ENCODE peak calls at places on chromosomes 6 and 20, in ten cellular contexts. L, U, I, K, V, O, Z, N, D and T are unnamed samples.

GRCh38 chr6:88866856-88867255 is 96.6 kb downstream of the RNGTT start:
- DNase-seq in U (no peak), K (no peak), L (no peak), D (no peak), Z (no peak), V (no peak), O (no peak), I (no peak), N (no peak), T (no peak)

GRCh38 chr6:123901441-123901840 is 97.8 kb downstream of the NKAIN2 start:
- DNase-seq in I (no peak), D (no peak), N (no peak), V (no peak), K (no peak), Z (no peak), L (no peak), U (no peak), O (no peak), T (no peak)

GRCh38 chr6:151004415-151005024 is 139.0 kb downstream of the MTHFD1L start:
- DNase-seq in Z (peak), L (no peak), D (no peak), N (no peak), I (no peak), O (no peak), K (peak), U (no peak), V (no peak), T (no peak)

GRCh38 chr6:41732601-41733348 is 2.6 kb downstream of the TFEB start:
- DNase-seq in Z (peak), D (peak), I (peak), U (peak), L (no peak), K (no peak), V (no peak), O (no peak), N (no peak), T (no peak)

GRCh38 chr20:25249198-25249931 is 1.5 kb downstream of the PYGB start:
- DNase-seq in K (no peak), L (no peak), I (no peak), N (peak), O (no peak), D (no peak), V (peak), U (no peak), Z (peak), T (no peak)

GRCh38 chr6:38034269-38034914 is 214.9 kb downstream of the ZFAND3 start:
- DNase-seq in L (no peak), V (no peak), D (no peak), N (no peak), O (no peak), K (peak), Z (no peak), I (no peak), U (no peak), T (peak)

GRCh38 chr6:71965404-71965803 is 79.1 kb downstream of the RIMS1 start:
- DNase-seq in L (no peak), V (no peak), D (no peak), K (no peak), U (no peak), N (no peak), Z (no peak), O (no peak), I (no peak), T (no peak)

GRCh38 chr6:63353282-63353630 is 33.5 kb upstream of the LGSN start:
- DNase-seq in O (no peak), V (no peak), D (no peak), U (no peak), Z (no peak), I (no peak), K (no peak), L (no peak), N (no peak), T (no peak)

GRCh38 chr6:134795696-134796095 is 154.2 kb downstream of the ALDH8A1 start:
- DNase-seq in D (no peak), L (no peak), I (no peak), O (no peak), N (no peak), Z (no peak), U (no peak), V (no peak), K (no peak), T (no peak)

GRCh38 chr6:87174078-87174579 is 18.8 kb downstream of the ZNF292 start:
- DNase-seq in N (no peak), K (no peak), I (no peak), O (no peak), U (no peak), L (no peak), D (no peak), V (peak), Z (peak), T (no peak)

GRCh38 chr6:46772754-46773153 is 20.4 kb upstream of the MEP1A start:
- DNase-seq in D (peak), L (no peak), K (no peak), U (no peak), N (peak), I (peak), O (peak), V (no peak), Z (no peak), T (no peak)

GRCh38 chr6:142236686-142237085 is 65.1 kb upstream of the ADGRG6 start:
- DNase-seq in K (no peak), O (no peak), D (no peak), U (no peak), L (no peak), Z (no peak), I (no peak), N (no peak), V (no peak), T (no peak)

GRCh38 chr6:144559865-144560603 is 274.9 kb downstream of the UTRN start:
- DNase-seq in O (no peak), Z (peak), N (no peak), V (no peak), L (no peak), D (no peak), U (no peak), I (no peak), K (peak), T (no peak)

GRCh38 chr6:37618916-37619605 is 78.6 kb downstream of the MDGA1 start:
- DNase-seq in K (no peak), I (no peak), O (no peak), L (no peak), V (no peak), U (no peak), N (no peak), Z (no peak), D (no peak), T (no peak)

GRCh38 chr6:95545226-95545625 is 32.1 kb upstream of the MANEA start:
- DNase-seq in V (no peak), Z (no peak), U (no peak), I (no peak), K (no peak), O (peak), D (no peak), L (no peak), N (no peak), T (no peak)

GRCh38 chr6:34103321-34103720 is 42.6 kb downstream of the GRM4 start:
- DNase-seq in I (no peak), U (no peak), K (no peak), Z (no peak), N (no peak), V (no peak), L (no peak), D (no peak), O (no peak), T (no peak)

GRCh38 chr6:157741889-157742615 is 81.0 kb upstream of the SNX9 start:
- DNase-seq in O (no peak), I (no peak), L (no peak), K (no peak), N (peak), V (no peak), D (peak), Z (no peak), U (no peak), T (no peak)

GRCh38 chr6:142195862-142196536 is 48.9 kb downstream of the VTA1 start:
- DNase-seq in N (no peak), D (no peak), Z (no peak), V (no peak), K (no peak), U (no peak), L (no peak), O (no peak), I (no peak), T (no peak)

GRCh38 chr6:85191656-85192055 is 258.2 kb upstream of the NT5E start:
- DNase-seq in O (no peak), U (no peak), Z (no peak), D (no peak), N (no peak), I (no peak), L (no peak), K (no peak), V (no peak), T (no peak)

GRCh38 chr6:143187173-143187908 is 126.7 kb downstream of the AIG1 start:
- DNase-seq in N (no peak), L (no peak), K (no peak), Z (no peak), V (no peak), O (no peak), D (peak), U (no peak), I (no peak), T (no peak)

GRCh38 chr6:157935786-157936185 is 45.9 kb upstream of the SYNJ2 start:
- DNase-seq in V (no peak), L (no peak), O (no peak), K (no peak), Z (no peak), N (no peak), D (no peak), U (no peak), I (no peak), T (no peak)

GRCh38 chr6:73823046-73823735 is 127.2 kb downstream of the CD109 start:
- DNase-seq in V (no peak), L (no peak), I (no peak), Z (no peak), O (no peak), D (no peak), K (no peak), N (no peak), U (no peak), T (no peak)

GRCh38 chr6:107786709-107787588 is 37.2 kb downstream of the SCML4 start:
- DNase-seq in N (no peak), V (no peak), U (no peak), L (no peak), K (no peak), Z (no peak), O (no peak), I (peak), D (no peak), T (no peak)

GRCh38 chr6:43926644-43927524 is 156.9 kb downstream of the VEGFA start:
- DNase-seq in O (no peak), U (peak), K (peak), V (no peak), I (peak), L (peak), N (no peak), Z (no peak), D (no peak), T (peak)

GRCh38 chr6:46491201-46491788 is at the start of gene RCAN2:
- DNase-seq in K (peak), U (peak), I (peak), O (peak), V (peak), D (peak), N (peak), L (peak), Z (peak), T (no peak)

GRCh38 chr20:38601216-38602184 is at the start of gene ARHGAP40:
- DNase-seq in O (no peak), V (peak), I (no peak), K (peak), Z (peak), L (no peak), U (peak), D (no peak), N (no peak), T (no peak)

GRCh38 chr20:47252879-47253307 is 103.6 kb downstream of the ZMYND8 start:
- DNase-seq in Z (peak), U (peak), V (no peak), D (no peak), I (no peak), L (no peak), K (no peak), N (no peak), O (no peak), T (no peak)

GRCh38 chr20:2312876-2313275 is 17.1 kb downstream of the TGM3 start:
- DNase-seq in V (no peak), U (no peak), K (no peak), O (no peak), Z (no peak), N (no peak), I (no peak), D (no peak), L (no peak), T (no peak)

GRCh38 chr20:64037199-64037497 is 1.2 kb downstream of the C20orf204 start:
- DNase-seq in O (no peak), N (no peak), Z (no peak), L (no peak), V (no peak), K (no peak), I (no peak), U (no peak), D (no peak), T (no peak)
- TF ChIP-seq POLR2A in O (no peak), N (no peak), Z (no peak), L (no peak), V (no peak), K (no peak), I (no peak), U (no peak), D (no peak), T (no peak)

DNA sequence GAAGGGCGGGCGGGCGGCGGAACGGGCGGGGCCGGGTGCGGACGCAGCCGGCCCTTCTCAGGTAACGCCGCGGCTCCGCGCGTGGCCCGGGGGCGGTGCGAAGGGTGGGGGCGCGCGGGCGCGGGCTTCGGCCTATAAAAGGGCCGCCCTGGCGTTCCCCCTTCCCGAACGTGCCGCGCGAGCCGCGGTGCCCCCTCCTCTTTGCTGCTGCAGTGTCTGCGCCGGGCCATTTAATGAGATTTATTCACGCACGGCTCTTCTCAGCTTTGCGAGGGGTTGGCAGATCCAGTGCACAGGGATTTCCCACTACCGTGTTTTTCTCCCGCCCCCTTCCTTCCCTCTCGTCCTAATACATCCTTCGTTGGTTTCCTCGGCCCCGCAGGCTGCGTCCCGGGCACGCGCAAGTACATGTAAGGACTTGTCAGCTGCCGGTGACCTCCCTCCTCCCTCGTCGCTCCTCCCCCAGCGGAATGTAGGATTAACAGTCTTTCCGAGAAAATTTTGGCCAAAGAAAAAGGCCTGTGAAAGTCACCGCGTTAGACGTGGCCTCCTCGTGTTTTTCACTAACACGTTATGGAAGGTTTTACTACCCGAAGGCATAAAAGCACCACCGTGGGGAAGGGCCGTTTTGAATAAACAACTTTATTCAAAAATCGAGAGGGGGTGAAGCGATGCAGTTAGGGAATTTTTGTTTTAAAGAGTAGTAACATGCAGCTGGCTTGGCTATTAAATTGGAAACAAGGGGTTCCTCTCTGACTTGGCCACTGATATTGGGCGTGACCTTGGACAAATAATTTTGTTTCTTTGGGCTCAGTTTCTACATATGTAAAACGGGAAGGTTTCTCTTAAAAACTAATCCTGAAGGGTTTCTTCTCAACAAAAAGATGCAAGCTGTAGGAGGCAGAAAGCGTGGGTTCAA is 977 bp upstream of the REV3L start:
- DNase-seq in U (peak), O (peak), Z (peak), K (peak), I (peak), L (peak), V (peak), N (peak), D (peak), T (peak)
- TF ChIP-seq POLR2A in U (no peak), O (peak), Z (peak), K (peak), I (peak), L (peak), V (peak), N (peak), D (peak), T (peak)

DNA sequence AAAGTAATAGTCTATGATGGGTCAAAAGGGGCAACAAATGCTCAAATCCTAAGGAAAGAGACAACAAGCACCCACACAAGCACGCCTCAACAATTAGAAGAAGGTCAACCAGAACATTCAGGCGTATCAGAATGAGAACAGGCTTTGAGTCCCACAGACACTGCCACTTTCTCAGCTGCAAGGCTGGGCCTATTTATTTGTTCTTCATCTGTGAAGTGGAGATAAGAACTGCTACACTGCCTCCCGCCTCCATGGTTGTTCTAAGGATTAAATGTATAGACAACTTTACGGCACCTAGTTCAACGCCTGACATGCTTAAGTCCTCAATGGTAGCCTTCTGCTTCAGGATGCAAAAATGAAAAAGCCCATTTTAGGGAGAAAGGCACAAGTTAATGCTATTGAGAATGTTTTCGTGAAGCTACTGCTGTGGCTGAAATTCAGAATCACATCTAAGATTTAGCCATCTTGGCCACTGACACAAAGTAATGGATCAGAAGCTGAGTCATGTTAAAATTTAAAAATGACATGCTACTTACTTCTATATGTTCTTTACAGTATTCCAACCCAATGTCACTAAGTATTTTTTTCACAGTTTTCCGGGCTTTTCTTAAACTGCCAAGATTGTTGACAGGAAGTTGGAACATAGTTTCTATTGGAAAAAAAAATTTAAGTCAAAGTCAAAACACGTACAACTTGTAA is 27.7 kb downstream of the ADNP start:
- DNase-seq in Z (no peak), L (no peak), N (no peak), O (no peak), U (no peak), V (no peak), K (no peak), I (no peak), D (no peak), T (peak)
- TF ChIP-seq POLR2A in Z (no peak), L (no peak), N (no peak), O (no peak), U (no peak), V (no peak), K (no peak), I (no peak), D (no peak), T (no peak)

GRCh38 chr6:7991992-7992815 is 72.0 kb downstream of the BLOC1S5 start:
- DNase-seq in L (no peak), Z (no peak), V (no peak), I (no peak), N (no peak), D (peak), O (peak), U (no peak), K (peak), T (peak)
- TF ChIP-seq POLR2A in L (no peak), Z (no peak), V (no peak), I (no peak), N (no peak), D (peak), O (no peak), U (no peak), K (no peak), T (no peak)

DNA sequence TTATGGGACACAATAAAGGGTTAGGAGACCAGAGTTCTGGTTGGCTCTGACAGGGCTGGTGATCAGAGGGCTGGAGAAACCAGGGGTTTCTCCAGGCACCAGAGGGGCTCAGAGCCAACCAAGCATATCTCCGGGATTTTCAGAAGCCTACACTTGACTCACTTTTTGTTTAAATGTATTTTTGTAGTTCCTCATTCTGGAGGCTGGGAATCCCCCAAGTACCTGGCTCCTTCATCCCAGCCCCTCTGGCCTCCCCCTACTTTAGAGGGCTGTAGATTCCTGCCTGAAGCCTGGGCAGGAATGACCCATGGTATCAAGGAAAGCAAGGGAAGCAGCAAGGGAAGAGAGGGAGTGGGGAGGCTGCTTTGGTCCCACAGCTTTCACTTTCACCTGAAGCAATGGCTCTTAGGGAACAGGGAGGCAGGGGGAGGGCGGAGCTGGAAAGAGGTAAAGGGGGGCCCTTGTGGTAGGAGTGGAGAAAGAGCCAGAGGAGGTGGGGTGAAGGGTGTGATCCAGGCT is 973 bp downstream of the CD40 start:
- DNase-seq in U (peak), O (no peak), L (no peak), I (peak), K (no peak), Z (no peak), D (no peak), N (peak), V (no peak), T (no peak)
- TF ChIP-seq POLR2A in U (no peak), O (no peak), L (no peak), I (no peak), K (no peak), Z (no peak), D (no peak), N (no peak), V (no peak), T (no peak)

DNA sequence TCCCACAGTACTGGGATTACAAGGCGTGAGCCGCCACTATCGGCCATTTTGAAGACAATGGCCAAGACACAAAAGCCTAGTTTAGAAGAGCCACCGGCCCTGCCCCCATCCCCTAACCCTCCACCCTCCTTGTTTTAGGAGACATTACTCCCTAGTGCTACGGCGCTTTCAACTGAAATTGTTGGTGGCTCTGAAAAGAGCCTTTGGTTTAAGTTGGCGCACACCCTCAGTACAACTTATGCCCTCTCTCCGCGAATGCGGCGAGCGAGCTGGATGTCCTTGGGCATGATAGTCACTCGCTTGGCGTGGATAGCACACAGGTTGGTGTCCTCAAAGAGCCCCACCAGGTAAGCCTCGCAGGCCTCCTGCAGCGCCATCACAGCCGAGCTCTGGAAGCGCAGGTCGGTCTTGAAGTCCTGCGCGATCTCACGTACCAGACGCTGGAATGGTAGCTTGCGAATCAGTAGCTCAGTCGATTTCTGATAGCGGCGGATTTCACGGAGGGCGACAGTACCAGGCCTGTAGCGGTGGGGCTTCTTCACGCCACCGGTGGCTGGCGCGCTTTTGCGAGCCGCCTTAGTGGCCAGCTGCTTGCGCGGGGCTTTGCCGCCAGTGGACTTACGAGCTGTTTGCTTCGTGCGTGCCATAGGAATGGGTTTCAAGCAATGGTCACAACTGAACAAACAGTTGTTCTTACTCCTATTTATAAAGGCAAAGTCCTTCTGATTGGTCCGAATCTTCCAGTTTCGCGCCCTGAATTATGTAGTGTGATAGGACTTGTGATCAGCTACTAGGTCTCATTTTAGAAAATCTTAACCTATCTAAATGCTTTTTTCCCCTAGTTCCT is 114.8 kb upstream of the BTN3A2 start:
- DNase-seq in O (peak), D (peak), I (peak), K (peak), L (no peak), Z (peak), N (peak), V (peak), U (peak), T (peak)
- TF ChIP-seq POLR2A in O (no peak), D (peak), I (peak), K (no peak), L (no peak), Z (peak), N (no peak), V (peak), U (no peak), T (peak)